ENCODE peak calls at places on chromosomes 7 and 10, in seven cellular contexts. U, Z, X, E, L, F and R are unnamed samples.

GRCh38 chr10:131556061-131556896 is 244.8 kb upstream of the TCERG1L start:
- DNase-seq in U (no peak), Z (no peak), X (no peak), E (no peak), L (no peak), F (no peak), R (no peak)

GRCh38 chr10:120819366-120819765 is 31.8 kb upstream of the WDR11 start:
- DNase-seq in U (no peak), Z (no peak), X (no peak), E (no peak), L (no peak), F (no peak), R (no peak)

GRCh38 chr7:4659551-4660286 is 22.4 kb upstream of the FOXK1 start:
- DNase-seq in U (no peak), Z (no peak), X (no peak), E (no peak), L (no peak), F (no peak), R (peak)

GRCh38 chr7:75872073-75872782 is 6.6 kb upstream of the RHBDD2 start:
- DNase-seq in U (no peak), Z (no peak), X (no peak), E (no peak), L (no peak), F (no peak), R (peak)

GRCh38 chr10:15856328-15857000 is 3.8 kb downstream of the MINDY3 start:
- DNase-seq in U (no peak), Z (no peak), X (no peak), E (no peak), L (no peak), F (no peak), R (no peak)

GRCh38 chr7:30285531-30286284 is 1.3 kb downstream of the ZNRF2 start:
- DNase-seq in U (peak), Z (no peak), X (peak), E (peak), L (no peak), F (peak), R (peak)

GRCh38 chr7:83486957-83487356 is 162.0 kb downstream of the SEMA3E start:
- DNase-seq in U (no peak), Z (no peak), X (no peak), E (no peak), L (no peak), F (no peak), R (peak)

GRCh38 chr10:43292745-43293676 is 26.1 kb upstream of the RASGEF1A start:
- DNase-seq in U (peak), Z (peak), X (peak), E (peak), L (peak), F (peak), R (peak)

GRCh38 chr7:111357691-111358090 is 204.6 kb downstream of the IMMP2L start:
- DNase-seq in U (no peak), Z (no peak), X (no peak), E (no peak), L (no peak), F (no peak), R (peak)

GRCh38 chr7:99693427-99694200 is 13.8 kb upstream of the CYP3A5 start:
- DNase-seq in U (no peak), Z (no peak), X (peak), E (no peak), L (peak), F (peak), R (no peak)

GRCh38 chr7:92850506-92850905 is 14.1 kb upstream of the CDK6 start:
- DNase-seq in U (no peak), Z (no peak), X (no peak), E (no peak), L (no peak), F (no peak), R (no peak)

GRCh38 chr7:18901881-18902280 is 215.6 kb downstream of the TWIST1 start:
- DNase-seq in U (no peak), Z (no peak), X (no peak), E (no peak), L (no peak), F (no peak), R (no peak)

GRCh38 chr7:137986252-137987010 is 15.5 kb downstream of the CREB3L2 start:
- DNase-seq in U (no peak), Z (no peak), X (no peak), E (no peak), L (no peak), F (no peak), R (no peak)

GRCh38 chr7:149766215-149766614 is 7.2 kb downstream of the ZNF467 start:
- DNase-seq in U (no peak), Z (no peak), X (no peak), E (no peak), L (no peak), F (no peak), R (no peak)

GRCh38 chr7:33981221-33981620 is 75.9 kb downstream of the BMPER start:
- DNase-seq in U (no peak), Z (no peak), X (no peak), E (no peak), L (no peak), F (no peak), R (no peak)